ENCODE peak calls at places on chromosomes 5 and 9, in ten cellular contexts. One of them, this sample, is unnamed.

GRCh38 chr9:134125413-134126095 is 10.3 kb upstream of the WDR5 start:
- DNase-seq in body of pancreas: no peak
- DNase-seq in posterior cingulate gyrus: no peak
- DNase-seq in fibroblast of the conjunctiva: no peak
- DNase-seq in A172: no peak
- DNase-seq in stimulated activated CD4-positive, alpha-beta T cell treated with anti-CD3 and anti-CD28 coated beads, Interleukin-15, amount 100 ng/mL, for 24 hours: no peak
- DNase-seq in T-helper 1 cell: no peak
- DNase-seq in activated CD4-positive, alpha-beta memory T cell treated with anti-CD3 and anti-CD28 coated beads, Interleukin-2, amount 10 ng/mL, durations not matched to agents 7 days and 5 days: no peak
- DNase-seq in activated T-cell treated with anti-CD3 and anti-CD28 coated beads for 1 hour: no peak
- DNase-seq in LHCN-M2: no peak
- DNase-seq in this sample: no peak

GRCh38 chr9:126626117-126627022 is 12.6 kb downstream of the LMX1B start:
- DNase-seq in A172: no peak
- DNase-seq in activated T-cell treated with anti-CD3 and anti-CD28 coated beads for 1 hour: no peak
- DNase-seq in body of pancreas: no peak
- DNase-seq in posterior cingulate gyrus: no peak
- DNase-seq in T-helper 1 cell: no peak
- DNase-seq in stimulated activated CD4-positive, alpha-beta T cell treated with anti-CD3 and anti-CD28 coated beads, Interleukin-15, amount 100 ng/mL, for 24 hours: no peak
- DNase-seq in activated CD4-positive, alpha-beta memory T cell treated with anti-CD3 and anti-CD28 coated beads, Interleukin-2, amount 10 ng/mL, durations not matched to agents 7 days and 5 days: no peak
- DNase-seq in LHCN-M2: no peak
- DNase-seq in fibroblast of the conjunctiva: no peak
- DNase-seq in this sample: no peak

GRCh38 chr5:157159209-157159751 is 6.8 kb downstream of the GARIN3 start:
- DNase-seq in LHCN-M2: no peak
- DNase-seq in activated T-cell treated with anti-CD3 and anti-CD28 coated beads for 1 hour: no peak
- DNase-seq in A172: no peak
- DNase-seq in activated CD4-positive, alpha-beta memory T cell treated with anti-CD3 and anti-CD28 coated beads, Interleukin-2, amount 10 ng/mL, durations not matched to agents 7 days and 5 days: peak
- DNase-seq in posterior cingulate gyrus: no peak
- DNase-seq in T-helper 1 cell: no peak
- DNase-seq in body of pancreas: no peak
- DNase-seq in stimulated activated CD4-positive, alpha-beta T cell treated with anti-CD3 and anti-CD28 coated beads, Interleukin-15, amount 100 ng/mL, for 24 hours: no peak
- DNase-seq in fibroblast of the conjunctiva: no peak
- DNase-seq in this sample: no peak

GRCh38 chr9:137055385-137056364 is 1.8 kb upstream of the ENTPD2 start:
- DNase-seq in T-helper 1 cell: no peak
- DNase-seq in stimulated activated CD4-positive, alpha-beta T cell treated with anti-CD3 and anti-CD28 coated beads, Interleukin-15, amount 100 ng/mL, for 24 hours: no peak
- DNase-seq in fibroblast of the conjunctiva: peak
- DNase-seq in posterior cingulate gyrus: peak
- DNase-seq in LHCN-M2: no peak
- DNase-seq in body of pancreas: peak
- DNase-seq in activated CD4-positive, alpha-beta memory T cell treated with anti-CD3 and anti-CD28 coated beads, Interleukin-2, amount 10 ng/mL, durations not matched to agents 7 days and 5 days: no peak
- DNase-seq in A172: peak
- DNase-seq in activated T-cell treated with anti-CD3 and anti-CD28 coated beads for 1 hour: no peak
- DNase-seq in this sample: no peak

GRCh38 chr9:130334915-130335314 is 69.4 kb downstream of the HMCN2 start:
- DNase-seq in fibroblast of the conjunctiva: no peak
- DNase-seq in activated CD4-positive, alpha-beta memory T cell treated with anti-CD3 and anti-CD28 coated beads, Interleukin-2, amount 10 ng/mL, durations not matched to agents 7 days and 5 days: no peak
- DNase-seq in T-helper 1 cell: no peak
- DNase-seq in stimulated activated CD4-positive, alpha-beta T cell treated with anti-CD3 and anti-CD28 coated beads, Interleukin-15, amount 100 ng/mL, for 24 hours: no peak
- DNase-seq in A172: no peak
- DNase-seq in LHCN-M2: no peak
- DNase-seq in body of pancreas: no peak
- DNase-seq in activated T-cell treated with anti-CD3 and anti-CD28 coated beads for 1 hour: no peak
- DNase-seq in posterior cingulate gyrus: no peak
- DNase-seq in this sample: no peak

GRCh38 chr5:10485142-10485795 is 43.6 kb downstream of the ROPN1L start:
- DNase-seq in stimulated activated CD4-positive, alpha-beta T cell treated with anti-CD3 and anti-CD28 coated beads, Interleukin-15, amount 100 ng/mL, for 24 hours: no peak
- DNase-seq in A172: peak
- DNase-seq in body of pancreas: no peak
- DNase-seq in LHCN-M2: peak
- DNase-seq in T-helper 1 cell: no peak
- DNase-seq in activated CD4-positive, alpha-beta memory T cell treated with anti-CD3 and anti-CD28 coated beads, Interleukin-2, amount 10 ng/mL, durations not matched to agents 7 days and 5 days: no peak
- DNase-seq in activated T-cell treated with anti-CD3 and anti-CD28 coated beads for 1 hour: no peak
- DNase-seq in fibroblast of the conjunctiva: peak
- DNase-seq in posterior cingulate gyrus: no peak
- DNase-seq in this sample: peak

GRCh38 chr5:76664065-76664464 is 40.9 kb upstream of the F2RL2 start:
- DNase-seq in A172: no peak
- DNase-seq in body of pancreas: no peak
- DNase-seq in stimulated activated CD4-positive, alpha-beta T cell treated with anti-CD3 and anti-CD28 coated beads, Interleukin-15, amount 100 ng/mL, for 24 hours: no peak
- DNase-seq in posterior cingulate gyrus: no peak
- DNase-seq in activated T-cell treated with anti-CD3 and anti-CD28 coated beads for 1 hour: no peak
- DNase-seq in activated CD4-positive, alpha-beta memory T cell treated with anti-CD3 and anti-CD28 coated beads, Interleukin-2, amount 10 ng/mL, durations not matched to agents 7 days and 5 days: no peak
- DNase-seq in LHCN-M2: no peak
- DNase-seq in T-helper 1 cell: no peak
- DNase-seq in fibroblast of the conjunctiva: no peak
- DNase-seq in this sample: no peak

GRCh38 chr5:134547579-134547978 is 22.1 kb downstream of the JADE2 start:
- DNase-seq in activated T-cell treated with anti-CD3 and anti-CD28 coated beads for 1 hour: no peak
- DNase-seq in LHCN-M2: peak
- DNase-seq in stimulated activated CD4-positive, alpha-beta T cell treated with anti-CD3 and anti-CD28 coated beads, Interleukin-15, amount 100 ng/mL, for 24 hours: no peak
- DNase-seq in body of pancreas: no peak
- DNase-seq in T-helper 1 cell: no peak
- DNase-seq in posterior cingulate gyrus: no peak
- DNase-seq in A172: peak
- DNase-seq in fibroblast of the conjunctiva: peak
- DNase-seq in activated CD4-positive, alpha-beta memory T cell treated with anti-CD3 and anti-CD28 coated beads, Interleukin-2, amount 10 ng/mL, durations not matched to agents 7 days and 5 days: no peak
- DNase-seq in this sample: peak

GRCh38 chr5:178895615-178896571 is at the start of gene ZFP2:
- DNase-seq in A172: no peak
- DNase-seq in activated CD4-positive, alpha-beta memory T cell treated with anti-CD3 and anti-CD28 coated beads, Interleukin-2, amount 10 ng/mL, durations not matched to agents 7 days and 5 days: peak
- DNase-seq in fibroblast of the conjunctiva: peak
- DNase-seq in posterior cingulate gyrus: peak
- DNase-seq in stimulated activated CD4-positive, alpha-beta T cell treated with anti-CD3 and anti-CD28 coated beads, Interleukin-15, amount 100 ng/mL, for 24 hours: peak
- DNase-seq in activated T-cell treated with anti-CD3 and anti-CD28 coated beads for 1 hour: no peak
- DNase-seq in T-helper 1 cell: no peak
- DNase-seq in body of pancreas: peak
- DNase-seq in LHCN-M2: peak
- DNase-seq in this sample: no peak

GRCh38 chr5:159448-160172 is 31.7 kb upstream of the LRRC14B start:
- DNase-seq in posterior cingulate gyrus: no peak
- DNase-seq in T-helper 1 cell: no peak
- DNase-seq in activated T-cell treated with anti-CD3 and anti-CD28 coated beads for 1 hour: no peak
- DNase-seq in A172: peak
- DNase-seq in stimulated activated CD4-positive, alpha-beta T cell treated with anti-CD3 and anti-CD28 coated beads, Interleukin-15, amount 100 ng/mL, for 24 hours: no peak
- DNase-seq in body of pancreas: no peak
- DNase-seq in fibroblast of the conjunctiva: no peak
- DNase-seq in LHCN-M2: peak
- DNase-seq in activated CD4-positive, alpha-beta memory T cell treated with anti-CD3 and anti-CD28 coated beads, Interleukin-2, amount 10 ng/mL, durations not matched to agents 7 days and 5 days: no peak
- DNase-seq in this sample: peak

GRCh38 chr9:88577736-88578485 is 42.9 kb downstream of the NXNL2 start:
- DNase-seq in activated CD4-positive, alpha-beta memory T cell treated with anti-CD3 and anti-CD28 coated beads, Interleukin-2, amount 10 ng/mL, durations not matched to agents 7 days and 5 days: no peak
- DNase-seq in body of pancreas: no peak
- DNase-seq in posterior cingulate gyrus: no peak
- DNase-seq in activated T-cell treated with anti-CD3 and anti-CD28 coated beads for 1 hour: no peak
- DNase-seq in stimulated activated CD4-positive, alpha-beta T cell treated with anti-CD3 and anti-CD28 coated beads, Interleukin-15, amount 100 ng/mL, for 24 hours: no peak
- DNase-seq in LHCN-M2: no peak
- DNase-seq in A172: no peak
- DNase-seq in fibroblast of the conjunctiva: no peak
- DNase-seq in T-helper 1 cell: no peak
- DNase-seq in this sample: no peak

GRCh38 chr5:59999056-59999455 is 105.5 kb upstream of the PDE4D start:
- DNase-seq in LHCN-M2: no peak
- DNase-seq in activated T-cell treated with anti-CD3 and anti-CD28 coated beads for 1 hour: no peak
- DNase-seq in A172: peak
- DNase-seq in stimulated activated CD4-positive, alpha-beta T cell treated with anti-CD3 and anti-CD28 coated beads, Interleukin-15, amount 100 ng/mL, for 24 hours: no peak
- DNase-seq in activated CD4-positive, alpha-beta memory T cell treated with anti-CD3 and anti-CD28 coated beads, Interleukin-2, amount 10 ng/mL, durations not matched to agents 7 days and 5 days: no peak
- DNase-seq in posterior cingulate gyrus: no peak
- DNase-seq in fibroblast of the conjunctiva: no peak
- DNase-seq in body of pancreas: no peak
- DNase-seq in T-helper 1 cell: no peak
- DNase-seq in this sample: no peak

GRCh38 chr9:124285903-124286291 is 28.1 kb downstream of the NEK6 start:
- DNase-seq in activated T-cell treated with anti-CD3 and anti-CD28 coated beads for 1 hour: peak
- DNase-seq in fibroblast of the conjunctiva: peak
- DNase-seq in T-helper 1 cell: no peak
- DNase-seq in A172: peak
- DNase-seq in LHCN-M2: peak
- DNase-seq in body of pancreas: peak
- DNase-seq in posterior cingulate gyrus: peak
- DNase-seq in stimulated activated CD4-positive, alpha-beta T cell treated with anti-CD3 and anti-CD28 coated beads, Interleukin-15, amount 100 ng/mL, for 24 hours: peak
- DNase-seq in activated CD4-positive, alpha-beta memory T cell treated with anti-CD3 and anti-CD28 coated beads, Interleukin-2, amount 10 ng/mL, durations not matched to agents 7 days and 5 days: peak
- DNase-seq in this sample: peak

GRCh38 chr9:23730364-23730763 is 95.7 kb downstream of the ELAVL2 start:
- DNase-seq in stimulated activated CD4-positive, alpha-beta T cell treated with anti-CD3 and anti-CD28 coated beads, Interleukin-15, amount 100 ng/mL, for 24 hours: no peak
- DNase-seq in LHCN-M2: no peak
- DNase-seq in body of pancreas: no peak
- DNase-seq in T-helper 1 cell: no peak
- DNase-seq in A172: no peak
- DNase-seq in activated CD4-positive, alpha-beta memory T cell treated with anti-CD3 and anti-CD28 coated beads, Interleukin-2, amount 10 ng/mL, durations not matched to agents 7 days and 5 days: no peak
- DNase-seq in activated T-cell treated with anti-CD3 and anti-CD28 coated beads for 1 hour: no peak
- DNase-seq in posterior cingulate gyrus: no peak
- DNase-seq in fibroblast of the conjunctiva: no peak
- DNase-seq in this sample: no peak

GRCh38 chr5:154603978-154604679 is 126.1 kb upstream of the HAND1 start:
- DNase-seq in posterior cingulate gyrus: no peak
- DNase-seq in activated CD4-positive, alpha-beta memory T cell treated with anti-CD3 and anti-CD28 coated beads, Interleukin-2, amount 10 ng/mL, durations not matched to agents 7 days and 5 days: no peak
- DNase-seq in T-helper 1 cell: no peak
- DNase-seq in activated T-cell treated with anti-CD3 and anti-CD28 coated beads for 1 hour: no peak
- DNase-seq in body of pancreas: no peak
- DNase-seq in fibroblast of the conjunctiva: no peak
- DNase-seq in A172: peak
- DNase-seq in stimulated activated CD4-positive, alpha-beta T cell treated with anti-CD3 and anti-CD28 coated beads, Interleukin-15, amount 100 ng/mL, for 24 hours: no peak
- DNase-seq in LHCN-M2: peak
- DNase-seq in this sample: no peak

GRCh38 chr9:21781656-21782055 is 20.8 kb upstream of the MTAP start:
- DNase-seq in stimulated activated CD4-positive, alpha-beta T cell treated with anti-CD3 and anti-CD28 coated beads, Interleukin-15, amount 100 ng/mL, for 24 hours: no peak
- DNase-seq in posterior cingulate gyrus: no peak
- DNase-seq in activated CD4-positive, alpha-beta memory T cell treated with anti-CD3 and anti-CD28 coated beads, Interleukin-2, amount 10 ng/mL, durations not matched to agents 7 days and 5 days: no peak
- DNase-seq in LHCN-M2: no peak
- DNase-seq in body of pancreas: no peak
- DNase-seq in T-helper 1 cell: no peak
- DNase-seq in A172: no peak
- DNase-seq in fibroblast of the conjunctiva: no peak
- DNase-seq in activated T-cell treated with anti-CD3 and anti-CD28 coated beads for 1 hour: no peak
- DNase-seq in this sample: no peak

GRCh38 chr9:131773911-131774379 is 34.1 kb upstream of the RAPGEF1 start:
- DNase-seq in A172: peak
- DNase-seq in posterior cingulate gyrus: peak
- DNase-seq in fibroblast of the conjunctiva: peak
- DNase-seq in T-helper 1 cell: no peak
- DNase-seq in LHCN-M2: peak
- DNase-seq in stimulated activated CD4-positive, alpha-beta T cell treated with anti-CD3 and anti-CD28 coated beads, Interleukin-15, amount 100 ng/mL, for 24 hours: peak
- DNase-seq in activated T-cell treated with anti-CD3 and anti-CD28 coated beads for 1 hour: peak
- DNase-seq in body of pancreas: peak
- DNase-seq in activated CD4-positive, alpha-beta memory T cell treated with anti-CD3 and anti-CD28 coated beads, Interleukin-2, amount 10 ng/mL, durations not matched to agents 7 days and 5 days: peak
- DNase-seq in this sample: peak

GRCh38 chr5:54091416-54092130 is 218.8 kb downstream of the ARL15 start:
- DNase-seq in LHCN-M2: no peak
- DNase-seq in A172: peak
- DNase-seq in activated CD4-positive, alpha-beta memory T cell treated with anti-CD3 and anti-CD28 coated beads, Interleukin-2, amount 10 ng/mL, durations not matched to agents 7 days and 5 days: no peak
- DNase-seq in fibroblast of the conjunctiva: no peak
- DNase-seq in T-helper 1 cell: no peak
- DNase-seq in activated T-cell treated with anti-CD3 and anti-CD28 coated beads for 1 hour: no peak
- DNase-seq in body of pancreas: no peak
- DNase-seq in posterior cingulate gyrus: no peak
- DNase-seq in stimulated activated CD4-positive, alpha-beta T cell treated with anti-CD3 and anti-CD28 coated beads, Interleukin-15, amount 100 ng/mL, for 24 hours: no peak
- DNase-seq in this sample: no peak

GRCh38 chr5:150143725-150144058 is 12.0 kb downstream of the PDGFRB start:
- DNase-seq in stimulated activated CD4-positive, alpha-beta T cell treated with anti-CD3 and anti-CD28 coated beads, Interleukin-15, amount 100 ng/mL, for 24 hours: no peak
- DNase-seq in LHCN-M2: no peak
- DNase-seq in posterior cingulate gyrus: no peak
- DNase-seq in activated T-cell treated with anti-CD3 and anti-CD28 coated beads for 1 hour: no peak
- DNase-seq in body of pancreas: no peak
- DNase-seq in fibroblast of the conjunctiva: no peak
- DNase-seq in A172: no peak
- DNase-seq in T-helper 1 cell: no peak
- DNase-seq in activated CD4-positive, alpha-beta memory T cell treated with anti-CD3 and anti-CD28 coated beads, Interleukin-2, amount 10 ng/mL, durations not matched to agents 7 days and 5 days: no peak
- DNase-seq in this sample: no peak

GRCh38 chr5:145510324-145510723 is 324.8 kb downstream of the PRELID2 start:
- DNase-seq in LHCN-M2: no peak
- DNase-seq in stimulated activated CD4-positive, alpha-beta T cell treated with anti-CD3 and anti-CD28 coated beads, Interleukin-15, amount 100 ng/mL, for 24 hours: no peak
- DNase-seq in activated CD4-positive, alpha-beta memory T cell treated with anti-CD3 and anti-CD28 coated beads, Interleukin-2, amount 10 ng/mL, durations not matched to agents 7 days and 5 days: no peak
- DNase-seq in A172: no peak
- DNase-seq in activated T-cell treated with anti-CD3 and anti-CD28 coated beads for 1 hour: no peak
- DNase-seq in body of pancreas: peak
- DNase-seq in posterior cingulate gyrus: no peak
- DNase-seq in T-helper 1 cell: no peak
- DNase-seq in fibroblast of the conjunctiva: peak
- DNase-seq in this sample: peak

GRCh38 chr5:68436686-68437520 is 221.3 kb downstream of the PIK3R1 start:
- DNase-seq in stimulated activated CD4-positive, alpha-beta T cell treated with anti-CD3 and anti-CD28 coated beads, Interleukin-15, amount 100 ng/mL, for 24 hours: no peak
- DNase-seq in LHCN-M2: peak
- DNase-seq in T-helper 1 cell: no peak
- DNase-seq in A172: no peak
- DNase-seq in fibroblast of the conjunctiva: no peak
- DNase-seq in posterior cingulate gyrus: no peak
- DNase-seq in activated T-cell treated with anti-CD3 and anti-CD28 coated beads for 1 hour: no peak
- DNase-seq in activated CD4-positive, alpha-beta memory T cell treated with anti-CD3 and anti-CD28 coated beads, Interleukin-2, amount 10 ng/mL, durations not matched to agents 7 days and 5 days: no peak
- DNase-seq in body of pancreas: no peak
- DNase-seq in this sample: no peak

GRCh38 chr9:4489919-4490704 is at the start of gene SLC1A1:
- DNase-seq in body of pancreas: peak
- DNase-seq in activated CD4-positive, alpha-beta memory T cell treated with anti-CD3 and anti-CD28 coated beads, Interleukin-2, amount 10 ng/mL, durations not matched to agents 7 days and 5 days: no peak
- DNase-seq in LHCN-M2: peak
- DNase-seq in activated T-cell treated with anti-CD3 and anti-CD28 coated beads for 1 hour: no peak
- DNase-seq in fibroblast of the conjunctiva: no peak
- DNase-seq in stimulated activated CD4-positive, alpha-beta T cell treated with anti-CD3 and anti-CD28 coated beads, Interleukin-15, amount 100 ng/mL, for 24 hours: peak
- DNase-seq in A172: peak
- DNase-seq in posterior cingulate gyrus: peak
- DNase-seq in T-helper 1 cell: peak
- DNase-seq in this sample: no peak

GRCh38 chr5:148912714-148913398 is 86.4 kb downstream of the ADRB2 start:
- DNase-seq in fibroblast of the conjunctiva: no peak
- DNase-seq in activated CD4-positive, alpha-beta memory T cell treated with anti-CD3 and anti-CD28 coated beads, Interleukin-2, amount 10 ng/mL, durations not matched to agents 7 days and 5 days: no peak
- DNase-seq in stimulated activated CD4-positive, alpha-beta T cell treated with anti-CD3 and anti-CD28 coated beads, Interleukin-15, amount 100 ng/mL, for 24 hours: no peak
- DNase-seq in LHCN-M2: peak
- DNase-seq in body of pancreas: no peak
- DNase-seq in A172: peak
- DNase-seq in activated T-cell treated with anti-CD3 and anti-CD28 coated beads for 1 hour: no peak
- DNase-seq in posterior cingulate gyrus: no peak
- DNase-seq in T-helper 1 cell: no peak
- DNase-seq in this sample: peak

GRCh38 chr5:76742586-76742985 is 26.7 kb downstream of the F2R start:
- DNase-seq in fibroblast of the conjunctiva: no peak
- DNase-seq in activated T-cell treated with anti-CD3 and anti-CD28 coated beads for 1 hour: no peak
- DNase-seq in T-helper 1 cell: no peak
- DNase-seq in A172: no peak
- DNase-seq in activated CD4-positive, alpha-beta memory T cell treated with anti-CD3 and anti-CD28 coated beads, Interleukin-2, amount 10 ng/mL, durations not matched to agents 7 days and 5 days: no peak
- DNase-seq in LHCN-M2: peak
- DNase-seq in posterior cingulate gyrus: no peak
- DNase-seq in body of pancreas: no peak
- DNase-seq in stimulated activated CD4-positive, alpha-beta T cell treated with anti-CD3 and anti-CD28 coated beads, Interleukin-15, amount 100 ng/mL, for 24 hours: no peak
- DNase-seq in this sample: peak

GRCh38 chr9:95092321-95093072 is 225.0 kb downstream of the FANCC start:
- DNase-seq in activated T-cell treated with anti-CD3 and anti-CD28 coated beads for 1 hour: no peak
- DNase-seq in activated CD4-positive, alpha-beta memory T cell treated with anti-CD3 and anti-CD28 coated beads, Interleukin-2, amount 10 ng/mL, durations not matched to agents 7 days and 5 days: peak
- DNase-seq in A172: peak
- DNase-seq in T-helper 1 cell: no peak
- DNase-seq in body of pancreas: no peak
- DNase-seq in fibroblast of the conjunctiva: peak
- DNase-seq in stimulated activated CD4-positive, alpha-beta T cell treated with anti-CD3 and anti-CD28 coated beads, Interleukin-15, amount 100 ng/mL, for 24 hours: no peak
- DNase-seq in LHCN-M2: peak
- DNase-seq in posterior cingulate gyrus: peak
- DNase-seq in this sample: no peak

GRCh38 chr9:20032413-20033006 is 243.7 kb upstream of the SLC24A2 start:
- DNase-seq in LHCN-M2: no peak
- DNase-seq in T-helper 1 cell: no peak
- DNase-seq in posterior cingulate gyrus: no peak
- DNase-seq in fibroblast of the conjunctiva: no peak
- DNase-seq in activated T-cell treated with anti-CD3 and anti-CD28 coated beads for 1 hour: no peak
- DNase-seq in stimulated activated CD4-positive, alpha-beta T cell treated with anti-CD3 and anti-CD28 coated beads, Interleukin-15, amount 100 ng/mL, for 24 hours: no peak
- DNase-seq in activated CD4-positive, alpha-beta memory T cell treated with anti-CD3 and anti-CD28 coated beads, Interleukin-2, amount 10 ng/mL, durations not matched to agents 7 days and 5 days: no peak
- DNase-seq in A172: no peak
- DNase-seq in body of pancreas: no peak
- DNase-seq in this sample: no peak